ENCODE peak calls at places on chromosome 9, in seven cellular contexts. W is ovary; A is naive thymus-derived CD4-positive, alpha-beta T cell; V is spleen; B is adrenal gland; E is GM23248; H is PC-9. U is an unnamed sample.

GRCh38 chr9:90458485-90458884 is 184.1 kb downstream of the DIRAS2 start:
- DNase-seq in H (peak), A (no peak), W (no peak), B (no peak), V (no peak), E (no peak), U (no peak)

GRCh38 chr9:126775926-126776325 is 28.9 kb upstream of the ZBTB43 start:
- DNase-seq in H (no peak), W (no peak), V (no peak), E (no peak), A (no peak), B (no peak), U (no peak)

GRCh38 chr9:77907581-77907980 is 124.0 kb downstream of the GNAQ start:
- DNase-seq in A (no peak), H (peak), W (no peak), B (no peak), E (peak), V (no peak), U (no peak)

GRCh38 chr9:78468231-78468630 is 171.3 kb downstream of the PSAT1 start:
- DNase-seq in V (no peak), E (no peak), A (no peak), H (no peak), B (no peak), W (no peak), U (no peak)

GRCh38 chr9:35829084-35829763 is at the start of gene TMEM8B:
- DNase-seq in B (peak), H (peak), E (peak), V (peak), A (peak), W (peak), U (peak)

GRCh38 chr9:3894764-3895163 is 369.0 kb upstream of the RFX3 start:
- DNase-seq in W (no peak), E (peak), V (no peak), B (no peak), H (no peak), A (no peak), U (no peak)

GRCh38 chr9:85884236-85884635 is 56.7 kb upstream of the NAA35 start:
- DNase-seq in E (peak), W (no peak), H (peak), B (no peak), A (no peak), V (no peak), U (no peak)

GRCh38 chr9:86005253-86005775 is 64.4 kb downstream of the NAA35 start:
- DNase-seq in W (no peak), H (no peak), E (no peak), B (no peak), V (no peak), A (no peak), U (no peak)

GRCh38 chr9:33942471-33943083 is 106.1 kb downstream of the UBAP2 start:
- DNase-seq in H (no peak), W (no peak), V (no peak), A (no peak), E (peak), B (no peak), U (no peak)
- H3K27ac ChIP-seq in H (peak), W (no peak), V (no peak), A (no peak), E (no peak), B (no peak), U (peak)

DNA sequence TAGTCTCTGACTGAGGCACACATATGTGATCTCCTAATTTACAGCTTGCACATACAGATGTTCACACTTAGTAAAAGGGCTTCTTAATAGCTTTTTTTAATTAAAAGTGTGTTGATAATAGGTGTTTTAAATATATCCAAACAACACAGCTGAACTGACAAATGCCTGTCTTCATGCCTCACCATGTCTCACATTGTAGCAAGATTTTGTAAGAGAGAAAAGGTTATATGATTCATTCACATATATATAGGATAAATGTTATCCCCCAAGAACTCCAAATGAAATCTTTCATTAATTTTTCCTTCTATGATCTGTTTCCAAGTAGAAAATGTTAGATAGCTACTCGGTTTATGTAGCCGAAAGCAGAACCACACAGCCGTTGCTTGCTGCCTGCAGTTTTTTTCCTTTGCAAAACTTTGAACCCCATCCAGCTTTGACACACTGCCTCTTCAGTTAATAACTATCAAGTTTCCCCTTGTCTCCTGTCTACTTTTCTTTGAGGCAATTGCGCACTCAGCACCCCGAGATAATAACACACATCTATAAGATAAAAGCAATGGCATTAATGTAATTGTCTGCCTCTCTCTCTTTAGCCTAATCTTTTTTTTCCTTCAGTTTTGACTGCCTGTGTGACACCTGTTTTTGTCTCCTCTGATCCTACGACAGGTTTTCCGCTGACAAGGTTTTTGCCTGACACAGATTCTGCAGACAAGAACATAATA is 299.2 kb downstream of the BNC2 start:
- DNase-seq in E (peak), W (no peak), V (no peak), B (no peak), H (no peak), A (no peak), U (no peak)
- H3K27ac ChIP-seq in E (no peak), W (no peak), V (no peak), B (no peak), H (no peak), A (no peak), U (peak)

GRCh38 chr9:121779381-121780117 is 128.1 kb downstream of the DAB2IP start:
- DNase-seq in W (no peak), B (peak), A (no peak), H (no peak), V (no peak), E (no peak), U (no peak)

GRCh38 chr9:121780641-121781040 is 129.2 kb downstream of the DAB2IP start:
- DNase-seq in W (no peak), B (peak), A (no peak), H (no peak), E (no peak), V (no peak), U (no peak)

GRCh38 chr9:121781143-121781542 is 129.7 kb downstream of the DAB2IP start:
- DNase-seq in W (no peak), V (no peak), E (no peak), H (no peak), B (peak), A (no peak), U (no peak)

GRCh38 chr9:121778252-121779225 is 127.1 kb downstream of the DAB2IP start:
- DNase-seq in B (peak), V (no peak), E (no peak), W (no peak), A (no peak), H (no peak), U (no peak)

GRCh38 chr9:121780177-121780576 is 128.7 kb downstream of the DAB2IP start:
- DNase-seq in V (no peak), B (peak), A (no peak), W (no peak), H (no peak), E (no peak), U (no peak)
- H3K27ac ChIP-seq in V (no peak), B (no peak), A (no peak), W (no peak), H (no peak), E (no peak), U (peak)

DNA sequence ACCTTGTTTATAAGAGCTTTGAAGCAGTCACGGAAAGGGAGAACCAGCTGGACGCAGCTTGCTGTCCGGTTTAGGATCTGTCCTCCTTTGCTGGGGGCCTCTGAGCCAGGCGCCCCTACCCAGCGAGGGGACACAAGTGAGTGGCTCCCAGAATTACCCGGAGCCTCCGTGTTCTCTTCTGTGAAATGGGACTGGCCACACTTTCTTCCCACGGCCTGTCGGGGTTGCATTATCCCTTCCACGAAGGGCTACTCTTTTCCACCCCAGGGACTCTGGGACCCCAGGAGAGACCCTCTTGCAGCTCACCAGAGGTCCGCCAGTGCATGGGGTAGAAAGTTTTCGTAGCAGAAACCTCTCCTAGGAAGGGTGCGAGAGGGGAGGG is 486 bp upstream of the GBGT1 start:
- DNase-seq in E (no peak), W (no peak), V (no peak), H (no peak), B (no peak), A (no peak), U (no peak)
- H3K27ac ChIP-seq in E (no peak), W (no peak), V (peak), H (no peak), B (no peak), A (peak), U (no peak)

GRCh38 chr9:91902465-91903125 is 47.4 kb downstream of the ROR2 start:
- DNase-seq in A (no peak), W (no peak), V (no peak), H (no peak), E (no peak), B (no peak), U (no peak)

GRCh38 chr9:91899611-91900010 is 50.4 kb downstream of the ROR2 start:
- DNase-seq in E (no peak), V (peak), A (no peak), W (no peak), B (no peak), H (no peak), U (no peak)

GRCh38 chr9:91897201-91897600 is 52.8 kb downstream of the ROR2 start:
- DNase-seq in H (no peak), B (no peak), E (peak), A (no peak), W (no peak), V (no peak), U (no peak)

GRCh38 chr9:91898451-91899433 is 51.3 kb downstream of the ROR2 start:
- DNase-seq in A (no peak), W (no peak), B (peak), V (peak), H (no peak), E (peak), U (no peak)

DNA sequence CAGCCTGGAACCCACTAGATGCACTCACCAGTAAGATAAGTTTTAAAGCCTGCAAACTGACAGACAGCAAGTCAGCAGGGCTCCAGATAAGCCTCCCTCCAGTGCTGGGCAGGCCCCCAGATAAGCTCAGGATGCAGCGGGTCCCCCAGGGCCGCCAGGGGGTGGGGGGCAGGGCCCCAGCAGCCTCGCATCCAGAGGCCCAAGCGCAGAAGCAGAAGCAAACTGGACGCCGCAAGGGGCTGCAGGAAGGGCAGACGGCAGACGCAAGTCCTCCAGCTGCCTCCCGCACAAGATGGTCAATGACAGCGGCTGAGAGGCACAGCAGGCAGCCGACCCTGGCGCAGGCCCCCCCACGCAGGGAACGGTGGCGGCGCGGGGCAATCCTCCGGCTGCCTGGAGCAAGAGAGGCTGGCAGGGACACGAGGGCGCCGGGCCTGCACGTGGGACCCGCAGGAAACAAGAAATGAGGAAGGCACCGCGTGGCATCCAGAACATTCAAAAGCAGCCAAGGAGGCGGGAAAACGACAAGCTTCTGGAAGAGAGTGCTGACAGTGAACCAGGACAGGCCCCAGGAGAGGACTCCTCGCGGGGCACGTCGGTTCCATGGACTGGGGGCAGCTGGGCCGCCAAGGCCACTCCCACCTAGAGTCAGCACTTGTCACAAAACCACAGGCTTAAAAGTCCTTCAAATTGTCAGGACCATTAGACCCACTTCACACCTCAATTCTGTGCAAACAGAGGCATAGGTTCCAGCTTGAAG is 49.8 kb downstream of the ROR2 start:
- DNase-seq in B (no peak), E (peak), A (no peak), V (peak), W (no peak), H (no peak), U (no peak)
- H3K27ac ChIP-seq in B (no peak), E (no peak), A (no peak), V (no peak), W (no peak), H (no peak), U (no peak)